ENCODE peak calls at places on chromosomes 16 and 17, in five cellular contexts. One of them, this sample, is unnamed.

GRCh38 chr17:1313270-1314005 is 34.0 kb downstream of the TRARG1 start:
- ATAC-seq in right cardiac atrium: no peak
- ATAC-seq in activated naive CD4-positive, alpha-beta T cell treated with anti-CD3 and anti-CD28 coated beads, Interleukin-2, amount 50 U/mL, for 72 hours: no peak
- ATAC-seq in T-cell: no peak
- ATAC-seq in naive B cell: no peak
- ATAC-seq in this sample: no peak

GRCh38 chr17:57413848-57414651 is 157.7 kb downstream of the MSI2 start:
- ATAC-seq in activated naive CD4-positive, alpha-beta T cell treated with anti-CD3 and anti-CD28 coated beads, Interleukin-2, amount 50 U/mL, for 72 hours: no peak
- ATAC-seq in naive B cell: no peak
- ATAC-seq in T-cell: no peak
- ATAC-seq in right cardiac atrium: peak; percentile 42
- ATAC-seq in this sample: no peak

GRCh38 chr17:7850970-7851437 is 3.9 kb upstream of the TMEM88 start:
- ATAC-seq in activated naive CD4-positive, alpha-beta T cell treated with anti-CD3 and anti-CD28 coated beads, Interleukin-2, amount 50 U/mL, for 72 hours: peak; percentile 8
- ATAC-seq in right cardiac atrium: no peak
- ATAC-seq in T-cell: peak; percentile 15
- ATAC-seq in naive B cell: peak; percentile 4
- ATAC-seq in this sample: no peak

GRCh38 chr16:81311762-81312161 is 3.0 kb upstream of the GAN start:
- ATAC-seq in activated naive CD4-positive, alpha-beta T cell treated with anti-CD3 and anti-CD28 coated beads, Interleukin-2, amount 50 U/mL, for 72 hours: no peak
- ATAC-seq in right cardiac atrium: no peak
- ATAC-seq in naive B cell: no peak
- ATAC-seq in T-cell: no peak
- ATAC-seq in this sample: no peak

GRCh38 chr17:38705523-38705802 is 390 bp downstream of the MLLT6 start:
- ATAC-seq in right cardiac atrium: no peak
- ATAC-seq in T-cell: peak; percentile 1
- ATAC-seq in naive B cell: no peak
- ATAC-seq in activated naive CD4-positive, alpha-beta T cell treated with anti-CD3 and anti-CD28 coated beads, Interleukin-2, amount 50 U/mL, for 72 hours: no peak
- ATAC-seq in this sample: no peak

GRCh38 chr17:45836047-45837044 is 8.3 kb upstream of the SPPL2C start:
- ATAC-seq in naive B cell: no peak
- ATAC-seq in activated naive CD4-positive, alpha-beta T cell treated with anti-CD3 and anti-CD28 coated beads, Interleukin-2, amount 50 U/mL, for 72 hours: no peak
- ATAC-seq in right cardiac atrium: no peak
- ATAC-seq in T-cell: no peak
- ATAC-seq in this sample: no peak

GRCh38 chr16:11743308-11744074 is 834 bp upstream of the TXNDC11 start:
- ATAC-seq in naive B cell: no peak
- ATAC-seq in T-cell: no peak
- ATAC-seq in right cardiac atrium: no peak
- ATAC-seq in activated naive CD4-positive, alpha-beta T cell treated with anti-CD3 and anti-CD28 coated beads, Interleukin-2, amount 50 U/mL, for 72 hours: peak; percentile 34
- ATAC-seq in this sample: peak; percentile 13

GRCh38 chr16:10751291-10751697 is 7.7 kb downstream of the NUBP1 start:
- ATAC-seq in activated naive CD4-positive, alpha-beta T cell treated with anti-CD3 and anti-CD28 coated beads, Interleukin-2, amount 50 U/mL, for 72 hours: peak; percentile 72
- ATAC-seq in T-cell: no peak
- ATAC-seq in naive B cell: no peak
- ATAC-seq in right cardiac atrium: no peak
- ATAC-seq in this sample: no peak

GRCh38 chr17:49565948-49566491 is 9.7 kb upstream of the NXPH3 start:
- ATAC-seq in T-cell: no peak
- ATAC-seq in activated naive CD4-positive, alpha-beta T cell treated with anti-CD3 and anti-CD28 coated beads, Interleukin-2, amount 50 U/mL, for 72 hours: peak; percentile 13
- ATAC-seq in right cardiac atrium: peak; percentile 74
- ATAC-seq in naive B cell: no peak
- ATAC-seq in this sample: peak; percentile 86

GRCh38 chr17:332023-332422 is 20.6 kb downstream of the RPH3AL start:
- ATAC-seq in right cardiac atrium: peak; percentile 2
- ATAC-seq in T-cell: no peak
- ATAC-seq in naive B cell: no peak
- ATAC-seq in activated naive CD4-positive, alpha-beta T cell treated with anti-CD3 and anti-CD28 coated beads, Interleukin-2, amount 50 U/mL, for 72 hours: no peak
- ATAC-seq in this sample: no peak

GRCh38 chr16:57645691-57646387 is 17.4 kb downstream of the ADGRG1 start:
- ATAC-seq in right cardiac atrium: peak; percentile 65
- ATAC-seq in activated naive CD4-positive, alpha-beta T cell treated with anti-CD3 and anti-CD28 coated beads, Interleukin-2, amount 50 U/mL, for 72 hours: no peak
- ATAC-seq in T-cell: no peak
- ATAC-seq in naive B cell: no peak
- ATAC-seq in this sample: peak; percentile 57

GRCh38 chr16:50114357-50115129 is 38.6 kb upstream of the TENT4B start:
- ATAC-seq in naive B cell: no peak
- ATAC-seq in activated naive CD4-positive, alpha-beta T cell treated with anti-CD3 and anti-CD28 coated beads, Interleukin-2, amount 50 U/mL, for 72 hours: no peak
- ATAC-seq in T-cell: no peak
- ATAC-seq in right cardiac atrium: no peak
- ATAC-seq in this sample: no peak

GRCh38 chr17:73947281-73947975 is 256.1 kb upstream of the RPL38 start:
- ATAC-seq in naive B cell: no peak
- ATAC-seq in T-cell: no peak
- ATAC-seq in right cardiac atrium: no peak
- ATAC-seq in activated naive CD4-positive, alpha-beta T cell treated with anti-CD3 and anti-CD28 coated beads, Interleukin-2, amount 50 U/mL, for 72 hours: no peak
- ATAC-seq in this sample: no peak

GRCh38 chr17:59190806-59191205 is 19.0 kb upstream of the SMG8 start:
- ATAC-seq in naive B cell: no peak
- ATAC-seq in right cardiac atrium: no peak
- ATAC-seq in activated naive CD4-positive, alpha-beta T cell treated with anti-CD3 and anti-CD28 coated beads, Interleukin-2, amount 50 U/mL, for 72 hours: no peak
- ATAC-seq in T-cell: no peak
- ATAC-seq in this sample: no peak

GRCh38 chr17:30148376-30148775 is 31.8 kb downstream of the NSRP1 start:
- ATAC-seq in activated naive CD4-positive, alpha-beta T cell treated with anti-CD3 and anti-CD28 coated beads, Interleukin-2, amount 50 U/mL, for 72 hours: no peak
- ATAC-seq in T-cell: no peak
- ATAC-seq in naive B cell: no peak
- ATAC-seq in right cardiac atrium: no peak
- ATAC-seq in this sample: no peak

GRCh38 chr17:56624947-56625346 is 31.4 kb downstream of the NOG start:
- ATAC-seq in right cardiac atrium: no peak
- ATAC-seq in activated naive CD4-positive, alpha-beta T cell treated with anti-CD3 and anti-CD28 coated beads, Interleukin-2, amount 50 U/mL, for 72 hours: no peak
- ATAC-seq in naive B cell: no peak
- ATAC-seq in T-cell: no peak
- ATAC-seq in this sample: no peak

GRCh38 chr17:21129023-21129681 is 2.4 kb downstream of the DHRS7B start:
- ATAC-seq in naive B cell: no peak
- ATAC-seq in activated naive CD4-positive, alpha-beta T cell treated with anti-CD3 and anti-CD28 coated beads, Interleukin-2, amount 50 U/mL, for 72 hours: no peak
- ATAC-seq in T-cell: no peak
- ATAC-seq in right cardiac atrium: no peak
- ATAC-seq in this sample: no peak

GRCh38 chr16:56202036-56202435 is 10.7 kb downstream of the GNAO1 start:
- ATAC-seq in naive B cell: no peak
- ATAC-seq in right cardiac atrium: peak; percentile 8
- ATAC-seq in T-cell: peak; percentile 75
- ATAC-seq in activated naive CD4-positive, alpha-beta T cell treated with anti-CD3 and anti-CD28 coated beads, Interleukin-2, amount 50 U/mL, for 72 hours: peak; percentile 63
- ATAC-seq in this sample: no peak

GRCh38 chr17:14919580-14920160 is 345.5 kb downstream of the PMP22 start:
- ATAC-seq in T-cell: no peak
- ATAC-seq in right cardiac atrium: no peak
- ATAC-seq in activated naive CD4-positive, alpha-beta T cell treated with anti-CD3 and anti-CD28 coated beads, Interleukin-2, amount 50 U/mL, for 72 hours: no peak
- ATAC-seq in naive B cell: no peak
- ATAC-seq in this sample: no peak

GRCh38 chr16:21649196-21649595 is 3.2 kb downstream of the IGSF6 start:
- ATAC-seq in naive B cell: no peak
- ATAC-seq in activated naive CD4-positive, alpha-beta T cell treated with anti-CD3 and anti-CD28 coated beads, Interleukin-2, amount 50 U/mL, for 72 hours: no peak
- ATAC-seq in right cardiac atrium: no peak
- ATAC-seq in T-cell: no peak
- ATAC-seq in this sample: no peak

GRCh38 chr16:70695351-70696070 is 9.7 kb upstream of the MTSS2 start:
- ATAC-seq in right cardiac atrium: peak; percentile 14
- ATAC-seq in T-cell: peak; percentile 51
- ATAC-seq in activated naive CD4-positive, alpha-beta T cell treated with anti-CD3 and anti-CD28 coated beads, Interleukin-2, amount 50 U/mL, for 72 hours: no peak
- ATAC-seq in naive B cell: no peak
- ATAC-seq in this sample: peak; percentile 2

GRCh38 chr16:8576141-8577004 is 13.9 kb downstream of the TMEM114 start:
- ATAC-seq in T-cell: no peak
- ATAC-seq in activated naive CD4-positive, alpha-beta T cell treated with anti-CD3 and anti-CD28 coated beads, Interleukin-2, amount 50 U/mL, for 72 hours: no peak
- ATAC-seq in right cardiac atrium: no peak
- ATAC-seq in naive B cell: no peak
- ATAC-seq in this sample: no peak

GRCh38 chr17:49952912-49953497 is 16.0 kb upstream of the DLX4 start:
- ATAC-seq in T-cell: no peak
- ATAC-seq in right cardiac atrium: peak; percentile 28
- ATAC-seq in naive B cell: no peak
- ATAC-seq in activated naive CD4-positive, alpha-beta T cell treated with anti-CD3 and anti-CD28 coated beads, Interleukin-2, amount 50 U/mL, for 72 hours: peak; percentile 62
- ATAC-seq in this sample: peak; percentile 5

GRCh38 chr16:12439443-12440232 is 364.0 kb downstream of the CPPED1 start:
- ATAC-seq in activated naive CD4-positive, alpha-beta T cell treated with anti-CD3 and anti-CD28 coated beads, Interleukin-2, amount 50 U/mL, for 72 hours: peak; percentile 79
- ATAC-seq in T-cell: no peak
- ATAC-seq in right cardiac atrium: no peak
- ATAC-seq in naive B cell: no peak
- ATAC-seq in this sample: no peak

GRCh38 chr17:19242926-19243325 is 5.8 kb downstream of the EPN2 start:
- ATAC-seq in naive B cell: no peak
- ATAC-seq in activated naive CD4-positive, alpha-beta T cell treated with anti-CD3 and anti-CD28 coated beads, Interleukin-2, amount 50 U/mL, for 72 hours: no peak
- ATAC-seq in T-cell: no peak
- ATAC-seq in right cardiac atrium: no peak
- ATAC-seq in this sample: no peak

GRCh38 chr16:8646271-8646670 is 24.8 kb downstream of the METTL22 start:
- ATAC-seq in right cardiac atrium: no peak
- ATAC-seq in activated naive CD4-positive, alpha-beta T cell treated with anti-CD3 and anti-CD28 coated beads, Interleukin-2, amount 50 U/mL, for 72 hours: no peak
- ATAC-seq in T-cell: no peak
- ATAC-seq in naive B cell: no peak
- ATAC-seq in this sample: no peak

GRCh38 chr17:79242873-79243602 is 168.4 kb downstream of the ENGASE start:
- ATAC-seq in T-cell: no peak
- ATAC-seq in activated naive CD4-positive, alpha-beta T cell treated with anti-CD3 and anti-CD28 coated beads, Interleukin-2, amount 50 U/mL, for 72 hours: no peak
- ATAC-seq in naive B cell: peak; percentile 61
- ATAC-seq in right cardiac atrium: no peak
- ATAC-seq in this sample: peak; percentile 25

GRCh38 chr17:5467416-5467815 is 1.4 kb downstream of the DHX33 start:
- ATAC-seq in right cardiac atrium: no peak
- ATAC-seq in naive B cell: no peak
- ATAC-seq in T-cell: no peak
- ATAC-seq in activated naive CD4-positive, alpha-beta T cell treated with anti-CD3 and anti-CD28 coated beads, Interleukin-2, amount 50 U/mL, for 72 hours: no peak
- ATAC-seq in this sample: no peak

GRCh38 chr16:80993293-80993691 is 13.4 kb downstream of the CMC2 start:
- ATAC-seq in naive B cell: no peak
- ATAC-seq in right cardiac atrium: peak; percentile 78
- ATAC-seq in activated naive CD4-positive, alpha-beta T cell treated with anti-CD3 and anti-CD28 coated beads, Interleukin-2, amount 50 U/mL, for 72 hours: no peak
- ATAC-seq in T-cell: no peak
- ATAC-seq in this sample: no peak